ENCODE peak calls at places on chromosome 11, in ten cellular contexts. D is IMR-90, W is HCT116, N is erythroblast, P is tibial nerve, B is H1, G is right lobe of liver, R is spleen, X is A549, Z is GM12891. Q is an unnamed sample.

GRCh38 chr11:32792111-32792947 is 2.1 kb downstream of the CCDC73 start:
- DNase-seq in R (no peak), X (no peak), Z (no peak), P (no peak), D (no peak), N (no peak), W (peak; percentile 4), G (no peak), B (no peak), Q (no peak)

GRCh38 chr11:32204751-32205150 is 113.9 kb downstream of the RCN1 start:
- DNase-seq in R (no peak), Z (no peak), G (no peak), N (no peak), B (no peak), P (no peak), W (no peak), D (no peak), X (no peak), Q (no peak)

GRCh38 chr11:13215157-13215556 is 62.4 kb upstream of the BMAL1 start:
- DNase-seq in Z (no peak), N (no peak), P (no peak), G (no peak), X (peak; percentile 71), W (peak; percentile 72), D (peak; percentile 95), B (no peak), R (no peak), Q (no peak)

GRCh38 chr11:27656320-27656719 is 43.9 kb downstream of the BDNF start:
- DNase-seq in X (no peak), D (no peak), G (no peak), B (no peak), P (no peak), R (no peak), Z (no peak), N (no peak), W (no peak), Q (no peak)

GRCh38 chr11:104705475-104706195 is 192.6 kb downstream of the CASP12 start:
- DNase-seq in N (peak; percentile 1), G (peak; percentile 50), P (no peak), R (peak; percentile 74), W (no peak), Z (peak; percentile 12), X (no peak), D (peak; percentile 18), B (no peak), Q (peak; percentile 21)

GRCh38 chr11:75929706-75930105 is 114.7 kb downstream of the UVRAG start:
- DNase-seq in R (no peak), B (no peak), D (no peak), N (no peak), Z (no peak), X (no peak), W (no peak), G (no peak), P (no peak), Q (no peak)

GRCh38 chr11:97683733-97684132 is 1293.9 kb downstream of the JRKL start:
- DNase-seq in W (no peak), B (peak; percentile 34), G (no peak), D (no peak), R (no peak), X (no peak), Z (no peak), P (no peak), N (peak; percentile 56), Q (no peak)

GRCh38 chr11:57778318-57779037 is 16.9 kb downstream of the CTNND1 start:
- DNase-seq in X (peak; percentile 88), B (peak; percentile 79), N (no peak), P (peak; percentile 86), R (peak; percentile 79), W (peak; percentile 89), D (peak; percentile 98), G (peak; percentile 96), Z (no peak), Q (no peak)

GRCh38 chr11:67315325-67315909 is 12.1 kb downstream of the SSH3 start:
- DNase-seq in R (no peak), G (no peak), Z (no peak), B (no peak), P (no peak), N (no peak), X (no peak), D (no peak), W (no peak), Q (no peak)

GRCh38 chr11:67316882-67317364 is 13.6 kb downstream of the SSH3 start:
- DNase-seq in W (peak; percentile 45), D (peak; percentile 52), Z (no peak), G (no peak), B (no peak), X (peak; percentile 86), R (no peak), N (no peak), P (no peak), Q (no peak)

GRCh38 chr11:67320011-67320410 is 16.7 kb downstream of the SSH3 start:
- DNase-seq in B (no peak), R (no peak), Z (no peak), P (no peak), W (no peak), N (no peak), D (peak; percentile 71), G (no peak), X (no peak), Q (no peak)

GRCh38 chr11:67318239-67318555 is 14.9 kb downstream of the SSH3 start:
- DNase-seq in X (peak; percentile 36), D (no peak), G (no peak), W (no peak), B (no peak), P (no peak), N (no peak), R (no peak), Z (no peak), Q (no peak)

DNA sequence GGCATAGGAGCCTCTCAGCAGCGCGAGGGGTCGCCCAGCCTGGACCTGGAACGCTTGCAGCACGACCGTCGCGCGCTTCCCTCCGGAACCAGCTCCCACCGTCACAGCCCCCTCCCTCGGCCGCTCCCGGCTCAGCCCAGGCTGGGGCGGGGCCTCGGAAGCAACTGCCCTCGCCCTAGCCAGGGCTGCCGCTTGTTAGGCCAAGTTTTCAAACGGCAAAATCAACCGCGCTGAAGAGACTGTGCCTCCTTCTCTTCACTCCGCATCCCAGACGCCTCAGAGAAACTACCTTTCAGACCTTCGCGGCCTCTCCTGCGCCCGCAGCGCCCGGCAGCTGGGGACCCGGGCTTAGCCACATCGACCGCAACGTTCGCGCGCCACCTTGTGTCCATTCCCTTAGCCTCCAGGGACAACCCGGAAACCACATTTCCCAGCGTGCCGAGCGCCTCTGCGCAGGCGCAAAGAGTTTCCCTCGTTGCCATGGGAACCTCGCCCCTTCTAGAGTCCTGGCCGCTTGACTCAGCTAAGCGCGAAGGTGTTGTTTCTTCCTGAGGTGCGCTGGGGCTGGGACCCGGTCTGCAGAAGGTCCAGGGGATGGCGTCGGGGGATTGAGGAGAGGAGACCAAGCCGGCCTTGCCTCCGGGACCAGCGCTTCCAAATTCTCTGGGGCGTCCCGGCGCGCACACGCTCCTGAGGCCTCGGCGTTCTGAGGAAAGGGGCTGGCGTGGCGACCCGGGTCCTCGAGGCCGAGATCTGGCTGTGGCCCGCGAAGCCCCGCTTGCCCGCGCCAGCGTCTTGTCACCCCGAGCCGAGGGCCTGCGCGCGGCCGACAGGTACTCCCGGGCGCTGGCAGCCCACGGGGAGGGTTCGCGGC is 14.3 kb downstream of the SSH3 start:
- DNase-seq in Z (peak; percentile 98), X (peak; percentile 99), N (peak; percentile 96), B (peak; percentile 90), P (peak; percentile 92), R (peak; percentile 99), D (peak; percentile 89), W (peak; percentile 90), G (peak; percentile 97), Q (peak; percentile 70)
- TF ChIP-seq POLR2A in Z (no peak), X (peak; percentile 88), N (peak; percentile 70), B (no peak), P (peak; percentile 10), R (no peak), D (peak; percentile 62), W (peak; percentile 55), G (peak; percentile 56), Q (no peak)

GRCh38 chr11:65428578-65429068 is 6.0 kb downstream of the NEAT1 start:
- DNase-seq in W (no peak), N (no peak), Z (no peak), G (peak; percentile 61), R (peak; percentile 74), D (no peak), X (no peak), P (no peak), B (no peak), Q (no peak)
- TF ChIP-seq POLR2A in W (no peak), N (no peak), Z (peak; percentile 52), G (no peak), R (no peak), D (peak; percentile 17), X (peak; percentile 25), P (no peak), B (peak; percentile 27), Q (peak; percentile 7)

GRCh38 chr11:69445131-69445470 is 36.4 kb upstream of the LINC01488 start:
- DNase-seq in D (no peak), X (no peak), P (no peak), Z (no peak), G (no peak), W (no peak), B (no peak), N (no peak), R (peak; percentile 76), Q (no peak)

GRCh38 chr11:69443968-69444364 is 37.5 kb upstream of the LINC01488 start:
- DNase-seq in G (no peak), N (no peak), P (no peak), Z (no peak), B (no peak), W (no peak), R (peak; percentile 63), D (peak; percentile 58), X (no peak), Q (no peak)

GRCh38 chr11:69444381-69445130 is 36.9 kb upstream of the LINC01488 start:
- DNase-seq in W (no peak), R (peak; percentile 63), Z (no peak), D (peak; percentile 93), G (no peak), B (no peak), N (peak; percentile 19), X (no peak), P (peak; percentile 39), Q (no peak)

GRCh38 chr11:69447786-69448185 is 33.7 kb upstream of the LINC01488 start:
- DNase-seq in G (no peak), Z (no peak), B (no peak), W (no peak), N (no peak), D (no peak), X (no peak), R (peak; percentile 66), P (no peak), Q (no peak)

GRCh38 chr11:69446108-69446507 is 35.4 kb upstream of the LINC01488 start:
- DNase-seq in X (no peak), P (no peak), B (no peak), D (no peak), N (no peak), W (no peak), G (no peak), Z (no peak), R (peak; percentile 55), Q (no peak)
- TF ChIP-seq POLR2A in X (no peak), P (no peak), B (no peak), D (no peak), N (no peak), W (no peak), G (no peak), Z (no peak), R (no peak), Q (no peak)

GRCh38 chr11:19975414-19975990 is 184.8 kb downstream of the DBX1 start:
- DNase-seq in D (no peak), P (no peak), Z (no peak), B (no peak), N (peak; percentile 28), W (no peak), X (no peak), G (no peak), R (no peak), Q (no peak)

GRCh38 chr11:19978668-19979518 is 181.4 kb downstream of the DBX1 start:
- DNase-seq in R (no peak), X (peak; percentile 57), B (no peak), G (no peak), W (peak; percentile 65), Z (no peak), D (peak; percentile 90), N (no peak), P (no peak), Q (no peak)

GRCh38 chr11:19977941-19978340 is 182.3 kb downstream of the DBX1 start:
- DNase-seq in G (no peak), N (no peak), R (no peak), Z (no peak), B (no peak), P (no peak), W (no peak), X (no peak), D (no peak), Q (no peak)

GRCh38 chr11:19974886-19975285 is 185.4 kb downstream of the DBX1 start:
- DNase-seq in N (peak; percentile 7), X (no peak), P (no peak), D (no peak), Z (no peak), R (no peak), B (no peak), G (no peak), W (no peak), Q (no peak)

GRCh38 chr11:19976281-19976941 is 183.9 kb downstream of the DBX1 start:
- DNase-seq in P (no peak), G (no peak), X (no peak), D (no peak), N (no peak), W (no peak), R (no peak), B (no peak), Z (no peak), Q (no peak)
- TF ChIP-seq POLR2A in P (no peak), G (no peak), X (no peak), D (no peak), N (no peak), W (no peak), R (no peak), B (no peak), Z (no peak), Q (no peak)